ENCODE peak calls at places on chromosomes 16 and 17, in nine cellular contexts. P is GM23338; B is left colon; I is mucosa of gallbladder; Y is T-helper 17 cell; K is left kidney; T is CD4-positive, alpha-beta memory T cell; L is SK-N-DZ; Z is heart right ventricle. S is an unnamed sample.

GRCh38 chr17:43356450-43356849 is 42.3 kb upstream of the ARL4D start:
- DNase-seq in B (no peak), T (no peak), K (no peak), Z (no peak), Y (no peak), P (no peak), L (no peak), I (no peak), S (peak)

GRCh38 chr17:58215685-58216084 is 3.4 kb downstream of the MKS1 start:
- DNase-seq in L (no peak), P (no peak), T (no peak), K (no peak), Z (no peak), Y (no peak), I (no peak), B (no peak), S (no peak)

GRCh38 chr16:74711938-74712337 is 11.3 kb upstream of the MLKL start:
- DNase-seq in K (no peak), L (no peak), T (no peak), Y (no peak), P (no peak), Z (no peak), B (no peak), I (no peak), S (no peak)

GRCh38 chr17:62658136-62658535 is 30.7 kb downstream of the MRC2 start:
- DNase-seq in Z (no peak), T (no peak), B (no peak), K (peak), P (no peak), I (no peak), Y (no peak), L (no peak), S (no peak)

GRCh38 chr17:8944748-8945147 is 20.8 kb downstream of the PIK3R5 start:
- DNase-seq in B (no peak), L (no peak), T (no peak), Z (no peak), Y (no peak), I (no peak), P (no peak), K (no peak), S (no peak)

GRCh38 chr16:54602666-54603065 is 316.1 kb upstream of the IRX3 start:
- DNase-seq in L (no peak), B (no peak), K (no peak), T (no peak), Z (no peak), Y (no peak), P (no peak), I (no peak), S (no peak)

GRCh38 chr17:55478971-55479370 is 32.3 kb downstream of the SMIM36 start:
- DNase-seq in T (no peak), K (no peak), Y (no peak), B (no peak), L (no peak), P (peak), I (no peak), Z (no peak), S (no peak)

GRCh38 chr17:71664867-71665266 is 456.0 kb upstream of the SOX9 start:
- DNase-seq in I (no peak), L (no peak), K (no peak), T (no peak), Y (no peak), Z (no peak), B (no peak), P (no peak), S (no peak)

GRCh38 chr17:79625706-79626105 is 14.9 kb upstream of the RBFOX3 start:
- DNase-seq in L (no peak), T (no peak), P (no peak), I (no peak), Y (no peak), K (no peak), Z (peak), B (no peak), S (no peak)

GRCh38 chr17:38881600-38882191 is 11.8 kb downstream of the LASP1 start:
- DNase-seq in K (peak), T (no peak), I (peak), P (no peak), B (peak), Y (no peak), Z (peak), L (peak), S (no peak)

GRCh38 chr17:43556292-43556691 is 10.2 kb upstream of the ETV4 start:
- DNase-seq in Y (no peak), I (peak), P (no peak), Z (no peak), B (peak), L (no peak), K (peak), T (no peak), S (peak)

GRCh38 chr17:1050246-1050995 is 53.5 kb downstream of the TIMM22 start:
- DNase-seq in L (no peak), B (no peak), T (no peak), I (no peak), P (no peak), Z (no peak), Y (no peak), K (no peak), S (no peak)

GRCh38 chr17:50329716-50330115 is 16.2 kb upstream of the XYLT2 start:
- DNase-seq in Z (no peak), P (no peak), B (no peak), T (no peak), L (no peak), Y (no peak), I (no peak), K (no peak), S (peak)

GRCh38 chr17:28613916-28614315 is at the start of gene RSKR:
- DNase-seq in Y (no peak), Z (no peak), P (no peak), B (no peak), T (no peak), I (no peak), K (no peak), L (no peak), S (no peak)

GRCh38 chr17:32551186-32551955 is 64.6 kb downstream of the CDK5R1 start:
- DNase-seq in Y (no peak), T (no peak), I (no peak), B (no peak), K (no peak), Z (no peak), L (no peak), P (no peak), S (no peak)

GRCh38 chr17:49707246-49707607 is 537 bp downstream of the SLC35B1 start:
- DNase-seq in I (no peak), T (peak), P (peak), L (no peak), B (no peak), Y (no peak), Z (no peak), K (no peak), S (no peak)

GRCh38 chr16:63289834-63290460 is 1253.7 kb upstream of the CDH8 start:
- DNase-seq in I (peak), T (no peak), B (no peak), P (peak), Y (no peak), Z (peak), L (peak), K (peak), S (peak)

GRCh38 chr16:7303014-7303676 is 29.5 kb upstream of the RBFOX1 start:
- DNase-seq in P (peak), B (no peak), T (no peak), Z (no peak), Y (no peak), K (peak), I (no peak), L (peak), S (peak)

GRCh38 chr17:13843862-13844640 is 225.3 kb upstream of the COX10 start:
- DNase-seq in I (no peak), B (no peak), Y (no peak), P (no peak), T (no peak), L (no peak), Z (no peak), K (no peak), S (no peak)

GRCh38 chr17:55769625-55770000 is 18.8 kb downstream of the PCTP start:
- DNase-seq in I (no peak), Y (no peak), P (no peak), K (peak), B (no peak), T (no peak), Z (no peak), L (no peak), S (peak)

GRCh38 chr17:18356624-18357023 is 6.7 kb downstream of the SHMT1 start:
- DNase-seq in Z (peak), Y (no peak), I (peak), B (no peak), L (no peak), K (no peak), T (no peak), P (no peak), S (no peak)

GRCh38 chr17:352421-353212 is at the start of gene RPH3AL:
- DNase-seq in L (peak), Y (no peak), P (peak), T (no peak), Z (peak), K (peak), I (peak), B (peak), S (peak)

GRCh38 chr16:997440-998051 is 16.0 kb downstream of the SOX8 start:
- DNase-seq in P (peak), B (peak), L (no peak), I (peak), T (peak), Y (no peak), Z (peak), K (peak), S (peak)

GRCh38 chr16:49544828-49545227 is 171.2 kb downstream of the C16orf78 start:
- DNase-seq in L (no peak), B (no peak), I (no peak), Y (no peak), K (no peak), P (no peak), Z (no peak), T (no peak), S (no peak)

GRCh38 chr17:6061290-6061689 is 8.9 kb upstream of the WSCD1 start:
- DNase-seq in L (no peak), B (no peak), I (no peak), Z (no peak), K (no peak), T (no peak), Y (no peak), P (no peak), S (peak)

GRCh38 chr16:31301708-31302400 is 42.1 kb downstream of the ITGAM start:
- DNase-seq in T (no peak), B (no peak), Y (no peak), P (peak), Z (no peak), L (no peak), K (peak), I (peak), S (no peak)

GRCh38 chr17:59878624-59879023 is 14.1 kb downstream of the TUBD1 start:
- DNase-seq in I (no peak), Z (no peak), B (no peak), P (no peak), L (no peak), Y (no peak), K (no peak), T (no peak), S (no peak)

GRCh38 chr17:57782642-57783337 is 37.7 kb upstream of the CCDC182 start:
- DNase-seq in B (no peak), Z (no peak), L (no peak), P (no peak), T (no peak), K (peak), Y (no peak), I (no peak), S (peak)